ENCODE peak calls at places on chromosomes 3 and 15, in six cellular contexts. E, A, J, M, K and P are unnamed samples. For H3K27me3 and H3K4me1, the result is how much of the 10 kb centered on the place peaks cover.

GRCh38 chr3:120144267-120144666 is 50.0 kb upstream of the GSK3B start:
- DNase-seq in E (no peak), A (no peak), J (no peak), M (no peak), K (peak), P (no peak)

GRCh38 chr15:85100186-85100937 is 118.7 kb downstream of the PDE8A start:
- DNase-seq in J (no peak), A (no peak), K (peak), M (no peak), E (no peak), P (peak)

GRCh38 chr3:44885618-44886017 is 11.2 kb downstream of the TGM4 start:
- DNase-seq in E (no peak), A (no peak), M (no peak), J (no peak), K (peak), P (no peak)

GRCh38 chr3:45940004-45940780 is 3.1 kb upstream of the CXCR6 start:
- DNase-seq in K (no peak), E (no peak), M (no peak), J (no peak), A (no peak), P (no peak)

GRCh38 chr15:79035814-79036213 is 54.8 kb downstream of the RASGRF1 start:
- DNase-seq in A (no peak), M (no peak), K (no peak), E (no peak), J (no peak), P (no peak)

GRCh38 chr15:69087581-69087980 is 72.9 kb upstream of the GLCE start:
- DNase-seq in J (no peak), E (no peak), K (no peak), A (no peak), M (no peak), P (no peak)

GRCh38 chr15:51536965-51537574 is 85.5 kb downstream of the DMXL2 start:
- DNase-seq in J (no peak), E (no peak), M (no peak), K (peak), A (no peak), P (no peak)

GRCh38 chr3:134708025-134708597 is 57.3 kb upstream of the KY start:
- DNase-seq in E (no peak), J (no peak), M (no peak), K (peak), A (no peak), P (no peak)

GRCh38 chr3:141415959-141416358 is 47.7 kb downstream of the ZBTB38 start:
- DNase-seq in M (no peak), K (no peak), E (no peak), J (no peak), A (no peak), P (no peak)

GRCh38 chr3:38001456-38002081 is 11.0 kb downstream of the VILL start:
- DNase-seq in E (no peak), M (peak), A (peak), J (peak), K (no peak), P (no peak)

GRCh38 chr15:66941231-66941711 is 124.1 kb upstream of the SMAD3 start:
- DNase-seq in K (no peak), E (no peak), J (peak), M (no peak), A (no peak), P (no peak)

GRCh38 chr3:16550676-16551341 is 37.3 kb upstream of the RFTN1 start:
- DNase-seq in K (peak), A (peak), M (peak), J (peak), E (peak), P (peak)

GRCh38 chr15:94503293-94503692 is 271.9 kb downstream of the MCTP2 start:
- DNase-seq in A (no peak), M (no peak), K (no peak), E (no peak), J (no peak), P (no peak)

GRCh38 chr3:196284396-196284795 is 3.1 kb downstream of the PCYT1A start:
- DNase-seq in M (no peak), E (no peak), A (no peak), K (peak), J (no peak), P (no peak)

GRCh38 chr3:49415931-49416601 is 3.8 kb downstream of the TCTA start:
- DNase-seq in M (peak), E (no peak), A (no peak), K (no peak), J (no peak), P (no peak)

GRCh38 chr3:155664922-155665695 is 79.8 kb downstream of the PLCH1 start:
- DNase-seq in E (peak), K (peak), A (peak), J (peak), M (peak), P (peak)

GRCh38 chr15:55789066-55789660 is 46.2 kb upstream of the PRTG start:
- DNase-seq in K (no peak), J (no peak), E (no peak), M (peak), A (no peak), P (no peak)

GRCh38 chr15:48533982-48534381 is 111.5 kb downstream of the FBN1 start:
- DNase-seq in J (no peak), E (no peak), K (no peak), M (no peak), A (no peak), P (no peak)

GRCh38 chr15:72154316-72154715 is 36.1 kb downstream of the SENP8 start:
- DNase-seq in J (no peak), K (no peak), M (no peak), A (no peak), E (no peak), P (no peak)

GRCh38 chr15:98799991-98800390 is 151.7 kb downstream of the IGF1R start:
- DNase-seq in A (no peak), J (no peak), E (no peak), M (no peak), K (no peak), P (no peak)

GRCh38 chr15:70276401-70276800 is 178.7 kb upstream of the TLE3 start:
- DNase-seq in K (no peak), M (no peak), J (no peak), E (no peak), A (no peak), P (no peak)

GRCh38 chr3:103705641-103706040 is 1270.8 kb downstream of the ZPLD1 start:
- DNase-seq in M (no peak), K (no peak), A (no peak), J (no peak), E (no peak), P (no peak)

GRCh38 chr15:61367953-61368352 is 138.9 kb upstream of the RORA start:
- DNase-seq in A (no peak), M (no peak), K (no peak), E (no peak), J (no peak), P (no peak)

GRCh38 chr3:137202941-137203340 is 245.2 kb downstream of the IL20RB start:
- DNase-seq in J (peak), K (no peak), A (no peak), M (no peak), E (no peak), P (peak)

GRCh38 chr3:99651561-99651960 is 13.2 kb downstream of the COL8A1 start:
- DNase-seq in M (peak), E (peak), K (peak), A (peak), J (no peak), P (peak)

GRCh38 chr3:113058188-113058587 is 67.4 kb downstream of the GTPBP8 start:
- DNase-seq in M (no peak), A (no peak), J (no peak), E (no peak), K (no peak), P (no peak)

GRCh38 chr3:48598323-48599076 is 3.4 kb upstream of the COL7A1 start:
- DNase-seq in E (peak), A (peak), M (peak), K (peak), J (peak), P (no peak)

GRCh38 chr3:56624725-56625124 is 58.3 kb downstream of the TASOR start:
- DNase-seq in M (no peak), J (no peak), A (no peak), K (peak), E (no peak), P (no peak)

GRCh38 chr3:102078864-102079808 is 229.8 kb downstream of the NFKBIZ start:
- DNase-seq in K (no peak), M (peak), J (no peak), A (no peak), E (no peak), P (no peak)

GRCh38 chr3:67522081-67522480 is 132.3 kb downstream of the SUCLG2 start:
- DNase-seq in E (no peak), J (no peak), M (no peak), K (peak), A (no peak), P (no peak)
- H3K27me3 ChIP-seq in E (under half), J (under half), M (under half), K (under half), A (under half), P (under half)

DNA sequence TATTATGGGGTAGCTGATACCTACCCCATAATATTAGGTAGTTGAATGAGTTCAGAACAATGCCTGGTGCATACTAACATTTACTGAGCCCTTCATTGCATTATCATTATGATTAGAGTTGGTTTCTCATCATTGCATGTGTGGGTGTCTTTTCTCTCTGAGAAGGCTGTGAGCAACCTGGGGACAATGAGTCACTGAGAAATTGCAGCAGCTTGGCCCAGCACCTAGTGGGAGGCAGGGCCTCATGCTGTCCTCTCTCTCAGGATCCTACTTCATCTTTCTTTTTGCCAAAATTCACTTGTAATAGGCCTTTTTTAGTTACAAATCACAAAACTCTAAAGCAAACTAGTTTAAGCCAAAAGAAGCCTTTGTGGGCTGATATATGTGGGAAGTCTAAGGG is 8.4 kb upstream of the CAMK1 start:
- DNase-seq in K (peak), J (no peak), A (peak), M (no peak), E (peak), P (no peak)
- H3K4me1 ChIP-seq in K (under half), J (under half), A (under half), M (under half), E (under half), P (half or more)

GRCh38 chr3:13852638-13853009 is 27.2 kb downstream of the WNT7A start:
- DNase-seq in A (no peak), K (no peak), J (no peak), M (no peak), E (no peak), P (no peak)

GRCh38 chr3:13854492-13854891 is 25.4 kb downstream of the WNT7A start:
- DNase-seq in A (no peak), J (no peak), M (no peak), K (no peak), E (no peak), P (no peak)

GRCh38 chr3:13851997-13852637 is 27.8 kb downstream of the WNT7A start:
- DNase-seq in K (no peak), A (no peak), E (no peak), M (no peak), J (no peak), P (no peak)

GRCh38 chr3:13853256-13853977 is 26.5 kb downstream of the WNT7A start:
- DNase-seq in A (no peak), M (no peak), E (no peak), J (no peak), K (no peak), P (no peak)

DNA sequence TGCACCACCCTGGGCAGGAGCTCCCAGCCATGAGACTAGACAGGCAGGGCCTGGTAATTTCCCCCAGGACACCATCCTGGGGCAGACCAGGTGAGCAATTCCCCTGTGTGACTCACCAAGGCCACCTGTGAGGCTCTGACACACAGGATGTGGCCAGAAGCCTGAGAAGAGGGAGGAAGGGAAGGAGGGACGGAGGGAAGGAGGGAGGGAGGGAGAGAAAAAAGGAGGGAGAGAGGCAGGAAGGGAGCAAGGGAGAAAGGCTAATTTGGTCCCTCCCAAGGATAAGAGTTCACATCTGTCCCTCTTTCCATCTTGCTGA is 25.9 kb downstream of the WNT7A start:
- DNase-seq in K (no peak), A (no peak), J (no peak), M (no peak), E (no peak), P (no peak)
- H3K27me3 ChIP-seq in K (under half), A (under half), J (under half), M (under half), E (under half), P (under half)

DNA sequence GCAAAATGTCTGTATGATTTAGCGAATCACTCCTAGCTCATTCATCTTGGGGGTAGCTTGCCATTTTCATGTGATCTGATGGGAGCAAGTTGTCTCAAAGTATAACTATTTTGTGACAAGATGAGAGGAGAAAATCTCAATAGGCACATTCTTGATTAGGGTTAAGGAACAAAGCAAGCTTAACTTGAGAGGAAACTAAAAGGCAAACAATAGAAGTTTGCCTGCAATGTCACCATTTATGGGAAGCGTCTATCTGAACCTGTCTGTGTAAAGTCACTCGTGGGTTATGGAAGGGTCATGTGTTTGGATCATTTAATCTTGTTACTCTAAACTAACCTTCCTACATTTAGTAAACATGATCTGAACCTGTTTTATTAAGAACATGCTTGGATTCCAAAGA is 232.5 kb downstream of the CDIN1 start:
- DNase-seq in J (no peak), E (no peak), K (no peak), M (no peak), A (no peak), P (no peak)
- H3K4me1 ChIP-seq in J (under half), E (under half), K (under half), M (under half), A (under half), P (under half)

GRCh38 chr15:89379818-89380217 is 45.2 kb upstream of the POLG start:
- DNase-seq in A (no peak), E (no peak), J (no peak), M (no peak), K (no peak), P (no peak)
- H3K27me3 ChIP-seq in A (half or more), E (under half), J (under half), M (half or more), K (half or more), P (half or more)

GRCh38 chr3:66390013-66390412 is 110.8 kb downstream of the LRIG1 start:
- DNase-seq in A (no peak), J (no peak), E (no peak), K (no peak), M (no peak), P (no peak)

GRCh38 chr3:66385066-66385465 is 115.8 kb downstream of the LRIG1 start:
- DNase-seq in E (no peak), A (no peak), M (no peak), J (no peak), K (no peak), P (no peak)

GRCh38 chr3:66386011-66386924 is 114.6 kb downstream of the LRIG1 start:
- DNase-seq in K (no peak), M (no peak), J (no peak), E (no peak), A (no peak), P (no peak)

GRCh38 chr3:66383998-66384745 is 116.7 kb downstream of the LRIG1 start:
- DNase-seq in K (no peak), A (no peak), E (no peak), M (no peak), J (no peak), P (no peak)

GRCh38 chr3:66386925-66387650 is 113.7 kb downstream of the LRIG1 start:
- DNase-seq in M (no peak), A (no peak), K (peak), J (no peak), E (no peak), P (no peak)
- H3K4me1 ChIP-seq in M (under half), A (under half), K (under half), J (under half), E (under half), P (under half)

GRCh38 chr3:115348391-115348790 is 201.3 kb upstream of the ZBTB20 start:
- DNase-seq in K (no peak), J (no peak), M (no peak), E (no peak), A (no peak), P (no peak)
- H3K27me3 ChIP-seq in K (under half), J (under half), M (under half), E (under half), A (under half), P (under half)

GRCh38 chr15:39890640-39891039 is 29.4 kb downstream of the GPR176 start:
- DNase-seq in J (no peak), M (no peak), E (no peak), K (no peak), A (no peak), P (no peak)
- H3K4me1 ChIP-seq in J (under half), M (under half), E (under half), K (under half), A (under half), P (under half)